ENCODE peak calls at places on chromosomes 2 and 18, in four cellular contexts. E, K, Y and R are unnamed samples.

GRCh38 chr2:220011859-220012258 is 384.4 kb downstream of the SLC4A3 start:
- DNase-seq in E (no peak), K (no peak), Y (no peak), R (peak)

GRCh38 chr2:197677483-197677882 is 2.1 kb upstream of the RFTN2 start:
- DNase-seq in E (no peak), K (no peak), Y (no peak), R (no peak)

GRCh38 chr2:207725815-207726578 is 14.6 kb downstream of the CCNYL1 start:
- DNase-seq in E (no peak), K (no peak), Y (no peak), R (no peak)

GRCh38 chr18:55489034-55489741 is 98.8 kb downstream of the TCF4 start:
- DNase-seq in E (no peak), K (no peak), Y (peak), R (no peak)

GRCh38 chr2:238238766-238239551 is 879 bp downstream of the HES6 start:
- DNase-seq in E (no peak), K (no peak), Y (peak), R (no peak)

GRCh38 chr2:119744335-119744939 is 15.3 kb upstream of the PTPN4 start:
- DNase-seq in E (no peak), K (peak), Y (no peak), R (peak)

GRCh38 chr2:173231042-173231441 is 123.6 kb upstream of the CDCA7 start:
- DNase-seq in E (no peak), K (peak), Y (no peak), R (no peak)

GRCh38 chr2:9664365-9664764 is 33.6 kb upstream of the YWHAQ start:
- DNase-seq in E (no peak), K (no peak), Y (no peak), R (no peak)

GRCh38 chr2:88692187-88692586 is 714 bp downstream of the RPIA start:
- DNase-seq in E (no peak), K (peak), Y (peak), R (no peak)

GRCh38 chr2:66888791-66889631 is 454.1 kb downstream of the MEIS1 start:
- DNase-seq in E (no peak), K (no peak), Y (no peak), R (no peak)

GRCh38 chr2:174778479-174778962 is 14.2 kb upstream of the CHRNA1 start:
- DNase-seq in E (no peak), K (peak), Y (no peak), R (no peak)
- TF ChIP-seq TCF7L2 in E (no peak), K (no peak), Y (no peak), R (no peak)

GRCh38 chr2:162490052-162490717 is 146.3 kb downstream of the GCA start:
- DNase-seq in E (no peak), K (peak), Y (no peak), R (no peak)
- TF ChIP-seq TCF7L2 in E (no peak), K (no peak), Y (no peak), R (no peak)

GRCh38 chr2:169928463-169928864 is 101.2 kb downstream of the UBR3 start:
- DNase-seq in E (peak), K (peak), Y (peak), R (peak)

GRCh38 chr2:169925968-169926367 is 98.7 kb downstream of the UBR3 start:
- DNase-seq in E (no peak), K (no peak), Y (peak), R (no peak)

GRCh38 chr2:169923977-169924376 is 96.7 kb downstream of the UBR3 start:
- DNase-seq in E (no peak), K (no peak), Y (no peak), R (no peak)
- TF ChIP-seq TCF7L2 in E (no peak), K (no peak), Y (no peak), R (no peak)

GRCh38 chr2:86649119-86649947 is 25.7 kb upstream of the RNF103 start:
- DNase-seq in E (no peak), K (peak), Y (no peak), R (no peak)
- TF ChIP-seq TCF7L2 in E (no peak), K (no peak), Y (no peak), R (no peak)

GRCh38 chr2:236892721-236893120 is 193.0 kb upstream of the COPS8 start:
- DNase-seq in E (no peak), K (no peak), Y (no peak), R (no peak)
- TF ChIP-seq TCF7L2 in E (no peak), K (no peak), Y (no peak), R (no peak)

DNA sequence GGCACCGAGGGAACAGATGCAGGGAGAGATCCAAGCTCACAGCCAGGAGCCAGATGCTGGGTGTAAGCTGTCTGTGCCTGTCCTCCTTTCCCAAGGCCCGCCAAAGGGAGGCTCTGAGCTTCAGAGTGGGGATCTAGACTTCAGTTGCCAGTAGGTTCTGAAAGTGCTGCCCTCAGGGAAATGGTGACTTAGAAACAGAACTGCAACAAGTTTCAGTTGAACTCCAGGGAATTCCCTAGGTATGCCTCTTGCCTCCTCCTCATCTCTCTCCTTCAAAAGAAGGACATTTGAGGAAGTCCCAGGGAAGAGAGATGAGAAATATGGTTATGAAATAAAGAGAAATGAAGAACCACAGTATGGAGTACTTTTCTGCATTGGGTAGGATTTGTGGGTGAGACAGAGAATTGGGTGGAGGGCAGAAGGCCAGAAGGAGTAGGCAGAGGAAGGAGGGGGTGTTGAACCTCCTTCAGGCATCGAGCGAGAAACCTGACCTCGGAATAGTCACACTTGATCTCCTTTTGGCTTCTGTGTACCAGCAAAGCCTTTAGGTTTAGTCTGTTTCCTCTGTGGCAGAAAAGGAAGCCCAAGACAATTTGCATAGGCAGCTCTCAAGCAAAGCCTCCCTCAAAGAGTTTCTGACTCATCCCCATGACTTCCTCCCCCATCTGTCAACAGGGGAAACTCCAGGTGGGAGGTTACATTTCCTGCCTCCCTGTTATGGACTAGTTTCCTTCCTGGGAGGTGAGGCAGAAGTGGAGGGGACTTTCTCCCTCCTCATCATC is 45.7 kb downstream of the QPCT start:
- DNase-seq in E (no peak), K (peak), Y (peak), R (peak)
- TF ChIP-seq TCF7L2 in E (no peak), K (no peak), Y (no peak), R (peak)